ENCODE peak calls at places on chromosomes 11 and 22, in seven cellular contexts. F, I, O, S, M, E and D are unnamed samples.

GRCh38 chr22:46793497-46793896 is 31.0 kb downstream of the TBC1D22A start:
- DNase-seq in F (no peak), I (no peak), O (no peak), S (no peak), M (no peak), E (no peak), D (no peak)

GRCh38 chr11:47342854-47343253 is 9.6 kb downstream of the MYBPC3 start:
- DNase-seq in F (no peak), I (no peak), O (no peak), S (no peak), M (no peak), E (no peak), D (no peak)

GRCh38 chr11:131025020-131025419 is 108.7 kb upstream of the SNX19 start:
- DNase-seq in F (no peak), I (no peak), O (peak; percentile 17), S (no peak), M (peak; percentile 72), E (no peak), D (no peak)

GRCh38 chr11:113752932-113753331 is 20.6 kb downstream of the ZW10 start:
- DNase-seq in F (no peak), I (no peak), O (no peak), S (no peak), M (no peak), E (no peak), D (no peak)

GRCh38 chr22:36116127-36116526 is 44.4 kb downstream of the APOL3 start:
- DNase-seq in F (no peak), I (no peak), O (no peak), S (no peak), M (no peak), E (no peak), D (no peak)

GRCh38 chr11:109071712-109072524 is 350.1 kb upstream of the C11orf87 start:
- DNase-seq in F (peak; percentile 21), I (no peak), O (no peak), S (no peak), M (peak; percentile 46), E (no peak), D (no peak)

GRCh38 chr11:21412652-21413383 is 743.4 kb downstream of the NELL1 start:
- DNase-seq in F (no peak), I (no peak), O (no peak), S (no peak), M (no peak), E (no peak), D (no peak)

GRCh38 chr11:69950120-69950519 is 128.0 kb upstream of the ANO1 start:
- DNase-seq in F (no peak), I (no peak), O (peak; percentile 53), S (no peak), M (peak; percentile 31), E (peak; percentile 18), D (no peak)

GRCh38 chr11:120817131-120817530 is 206.8 kb upstream of the TBCEL start:
- DNase-seq in F (no peak), I (no peak), O (no peak), S (no peak), M (no peak), E (peak; percentile 49), D (no peak)

GRCh38 chr11:69417211-69418085 is 64.0 kb upstream of the LINC01488 start:
- DNase-seq in F (peak; percentile 61), I (no peak), O (no peak), S (peak; percentile 58), M (no peak), E (no peak), D (peak; percentile 46)

DNA sequence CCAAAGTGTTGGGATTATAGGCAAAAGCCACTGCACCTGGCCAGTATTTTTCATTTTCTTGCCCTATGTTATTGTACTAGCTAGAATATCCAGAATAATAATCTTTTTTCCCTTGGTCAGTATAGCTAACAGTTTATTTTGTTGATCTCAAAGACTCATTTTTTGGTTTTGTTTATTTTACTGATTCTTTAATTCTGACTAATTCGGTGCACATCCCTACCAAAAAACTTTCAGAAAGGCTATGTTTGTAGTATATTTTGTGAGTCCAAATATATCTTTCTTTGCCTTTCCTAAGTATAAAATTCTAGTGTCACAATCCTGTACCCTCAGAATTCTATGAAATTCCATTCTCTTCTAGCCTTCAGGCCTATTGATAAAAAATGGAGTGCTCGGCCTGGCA is 84.3 kb downstream of the PHF21A start:
- DNase-seq in F (no peak), I (no peak), O (no peak), S (no peak), M (peak; percentile 58), E (no peak), D (no peak)
- H3K9me3 ChIP-seq in F (no peaks in the 10 kb centered on the region), I (no peaks in the 10 kb centered on the region), O (no peaks in the 10 kb centered on the region), S (no peaks in the 10 kb centered on the region), M (no peaks in the 10 kb centered on the region), E (no peaks in the 10 kb centered on the region), D (no peaks in the 10 kb centered on the region)

DNA sequence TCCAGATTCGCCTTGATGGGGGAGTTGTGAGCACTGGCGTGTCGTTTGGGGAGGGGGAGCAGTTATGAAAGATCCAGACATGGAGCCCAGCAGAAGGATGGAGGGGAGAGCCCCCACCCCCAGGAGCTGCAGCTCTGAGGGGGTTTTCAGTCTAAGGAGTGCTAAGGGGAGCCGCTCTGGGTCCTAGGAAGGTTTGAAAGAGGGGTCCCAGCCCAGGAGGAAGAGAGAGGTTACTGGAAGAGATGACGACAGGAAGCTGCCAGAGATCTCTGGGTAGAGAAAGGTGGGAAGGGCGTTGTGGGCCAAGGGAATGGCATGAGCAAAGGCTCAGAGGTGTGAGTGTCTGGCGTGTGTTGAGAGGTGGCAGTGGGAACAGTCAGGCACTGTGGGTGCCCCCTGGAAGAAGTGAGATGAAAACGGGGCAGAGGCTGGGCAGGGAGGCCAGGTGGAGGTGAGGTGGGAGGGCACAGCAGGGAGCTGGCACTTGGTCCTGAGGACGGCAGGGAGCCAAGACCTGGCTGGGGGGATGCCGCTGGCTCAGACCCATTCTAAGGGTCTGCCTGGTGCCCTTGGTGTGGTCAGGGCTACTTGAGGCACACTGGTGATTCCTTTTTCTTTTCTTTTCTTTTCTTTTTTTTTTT is 1.8 kb downstream of the MGAT3 start:
- DNase-seq in F (no peak), I (no peak), O (no peak), S (no peak), M (no peak), E (no peak), D (no peak)
- H3K9me3 ChIP-seq in F (no peaks in the 10 kb centered on the region), I (no peaks in the 10 kb centered on the region), O (no peaks in the 10 kb centered on the region), S (no peaks in the 10 kb centered on the region), M (no peaks in the 10 kb centered on the region), E (no peaks in the 10 kb centered on the region), D (no peaks in the 10 kb centered on the region)

DNA sequence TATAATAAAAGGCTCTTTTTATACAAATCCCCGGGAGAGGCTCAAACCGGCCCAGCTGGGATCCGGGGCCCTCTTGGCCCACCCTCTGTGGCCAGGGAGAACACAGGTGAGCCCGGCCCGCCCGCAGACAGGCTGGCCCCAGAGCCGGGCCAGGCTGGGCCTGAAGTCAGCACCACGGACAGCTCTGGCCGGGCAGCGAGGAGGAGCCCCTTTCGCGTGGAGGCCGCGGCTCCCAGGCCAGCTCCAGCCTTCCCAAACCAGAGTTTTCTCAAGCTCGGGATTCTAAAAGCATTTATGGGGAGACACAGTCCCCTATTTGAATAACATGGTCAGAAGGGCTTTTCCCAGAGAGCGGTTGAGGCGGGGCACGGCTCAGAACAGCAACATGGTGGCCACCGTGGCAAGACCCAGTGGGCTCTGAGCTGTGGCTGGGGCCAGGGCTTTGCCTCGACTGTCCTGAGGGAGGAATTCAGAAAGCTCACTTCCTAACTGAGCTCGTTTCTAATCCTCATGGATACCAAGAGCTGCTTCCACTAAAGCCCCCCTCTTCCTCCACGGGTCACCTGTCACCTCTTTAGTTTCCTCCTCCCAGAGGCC is 115.4 kb downstream of the BRD1 start:
- DNase-seq in F (no peak), I (no peak), O (no peak), S (peak; percentile 26), M (no peak), E (no peak), D (no peak)
- H3K9me3 ChIP-seq in F (no peaks in the 10 kb centered on the region), I (peaks cover 6% of the 10 kb centered on the region), O (no peaks in the 10 kb centered on the region), S (no peaks in the 10 kb centered on the region), M (peaks cover 2% of the 10 kb centered on the region), E (no peaks in the 10 kb centered on the region), D (peaks cover 6% of the 10 kb centered on the region)

DNA sequence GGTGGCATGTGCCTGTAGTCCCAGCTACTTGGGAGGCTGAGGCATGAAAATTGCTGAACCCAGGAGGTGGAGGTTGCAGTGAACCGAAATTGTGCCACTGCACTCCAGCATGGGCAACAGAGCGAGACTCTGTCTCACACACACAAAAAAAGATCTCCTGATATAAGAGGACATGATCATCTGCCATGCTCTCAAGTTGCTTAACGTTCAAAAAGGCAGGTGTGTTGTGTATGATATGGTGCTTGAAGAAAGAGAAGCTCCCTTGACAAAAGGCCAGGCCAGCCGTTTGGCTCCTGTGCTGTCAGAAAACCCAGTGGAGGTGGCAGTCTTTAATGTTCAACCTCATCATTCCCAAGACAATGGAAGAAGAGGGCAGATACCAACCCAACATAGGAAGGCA is 117.3 kb upstream of the PLET1 start:
- DNase-seq in F (no peak), I (no peak), O (no peak), S (no peak), M (no peak), E (no peak), D (no peak)
- H3K9me3 ChIP-seq in F (no peaks in the 10 kb centered on the region), I (no peaks in the 10 kb centered on the region), O (no peaks in the 10 kb centered on the region), S (no peaks in the 10 kb centered on the region), M (no peaks in the 10 kb centered on the region), E (no peaks in the 10 kb centered on the region), D (no peaks in the 10 kb centered on the region)